ENCODE peak calls at places on chromosomes 5 and 9, in six cellular contexts. N is mucosa of descending colon; R is CD8-positive, alpha-beta memory T cell; D is PC-9; G is aorta; E is anterior cingulate cortex. I is an unnamed sample.

GRCh38 chr5:37553720-37554402 is 174.7 kb downstream of the WDR70 start:
- DNase-seq in N (no peak), R (no peak), D (no peak), G (no peak), E (no peak), I (no peak)

GRCh38 chr5:126852104-126852531 is 75.2 kb downstream of the LMNB1 start:
- DNase-seq in N (no peak), R (no peak), D (no peak), G (no peak), E (no peak), I (peak)

GRCh38 chr5:16037121-16037520 is 142.5 kb downstream of the MARCHF11 start:
- DNase-seq in N (no peak), R (no peak), D (no peak), G (no peak), E (no peak), I (no peak)

GRCh38 chr5:107875834-107876233 is 205.1 kb upstream of the EFNA5 start:
- DNase-seq in N (no peak), R (no peak), D (no peak), G (no peak), E (no peak), I (no peak)

GRCh38 chr5:472076-472655 is 29.2 kb downstream of the EXOC3 start:
- DNase-seq in N (peak), R (peak), D (peak), G (peak), E (no peak), I (no peak)

GRCh38 chr9:935348-935965 is 41.0 kb upstream of the DMRT3 start:
- DNase-seq in N (no peak), R (no peak), D (peak), G (no peak), E (no peak), I (no peak)

GRCh38 chr5:54133917-54134316 is 176.5 kb downstream of the ARL15 start:
- DNase-seq in N (no peak), R (no peak), D (no peak), G (no peak), E (no peak), I (no peak)

GRCh38 chr9:122001491-122002201 is 91.5 kb downstream of the TTLL11 start:
- DNase-seq in N (no peak), R (no peak), D (no peak), G (no peak), E (peak), I (no peak)

I was measured in OCI-LY7.